ENCODE peak calls at places on chromosomes 6 and 20, in ten cellular contexts. L, S, M, D, O, G, E, H, Z and Q are unnamed samples.

GRCh38 chr20:10357974-10358373 is 76.0 kb downstream of the MKKS start:
- DNase-seq in L (no peak), S (no peak), M (no peak), D (no peak), O (no peak), G (no peak), E (no peak), H (no peak), Z (no peak), Q (peak)

GRCh38 chr20:41141153-41141815 is 3.9 kb downstream of the PLCG1 start:
- DNase-seq in L (no peak), S (peak), M (peak), D (no peak), O (no peak), G (no peak), E (peak), H (peak), Z (no peak), Q (peak)

GRCh38 chr6:34982424-34982852 is 93.4 kb downstream of the ANKS1A start:
- DNase-seq in L (no peak), S (no peak), M (no peak), D (peak), O (no peak), G (peak), E (no peak), H (no peak), Z (no peak), Q (peak)

GRCh38 chr6:10852281-10852965 is 14.1 kb upstream of the MAK start:
- DNase-seq in L (no peak), S (no peak), M (no peak), D (no peak), O (no peak), G (no peak), E (no peak), H (no peak), Z (no peak), Q (no peak)

GRCh38 chr6:127516676-127517273 is 2.4 kb downstream of the MTCL3 start:
- DNase-seq in L (peak), S (no peak), M (peak), D (peak), O (no peak), G (peak), E (peak), H (no peak), Z (no peak), Q (peak)

GRCh38 chr6:37059344-37060194 is 54.1 kb downstream of the FGD2 start:
- DNase-seq in L (no peak), S (peak), M (peak), D (peak), O (peak), G (peak), E (no peak), H (peak), Z (no peak), Q (peak)

GRCh38 chr20:38008233-38008944 is 24.9 kb downstream of the TTI1 start:
- DNase-seq in L (no peak), S (no peak), M (no peak), D (no peak), O (no peak), G (no peak), E (no peak), H (no peak), Z (no peak), Q (no peak)

GRCh38 chr6:3489961-3490621 is 33.2 kb upstream of the SLC22A23 start:
- DNase-seq in L (no peak), S (no peak), M (no peak), D (no peak), O (no peak), G (no peak), E (no peak), H (no peak), Z (no peak), Q (no peak)

GRCh38 chr6:116100419-116101297 is at the start of gene NT5DC1:
- DNase-seq in L (peak), S (peak), M (peak), D (peak), O (peak), G (peak), E (peak), H (peak), Z (peak), Q (peak)

GRCh38 chr6:37809144-37809543 is 10.4 kb upstream of the ZFAND3 start:
- DNase-seq in L (no peak), S (no peak), M (no peak), D (no peak), O (no peak), G (no peak), E (no peak), H (no peak), Z (no peak), Q (peak)

GRCh38 chr20:1417273-1417672 is 24.4 kb upstream of the FKBP1A start:
- DNase-seq in L (no peak), S (no peak), M (no peak), D (no peak), O (no peak), G (no peak), E (no peak), H (no peak), Z (no peak), Q (peak)

GRCh38 chr6:5138995-5139827 is 54.1 kb downstream of the PPP1R3G start:
- DNase-seq in L (no peak), S (no peak), M (no peak), D (no peak), O (no peak), G (no peak), E (no peak), H (no peak), Z (no peak), Q (no peak)

GRCh38 chr20:1685304-1686052 is 27.9 kb upstream of the SIRPG start:
- DNase-seq in L (no peak), S (no peak), M (no peak), D (no peak), O (no peak), G (no peak), E (no peak), H (no peak), Z (no peak), Q (no peak)

GRCh38 chr6:77339926-77340325 is 123.4 kb downstream of the HTR1B start:
- DNase-seq in L (no peak), S (no peak), M (no peak), D (no peak), O (no peak), G (no peak), E (no peak), H (no peak), Z (no peak), Q (no peak)

GRCh38 chr20:59933849-59934585 is 580 bp upstream of the SYCP2 start:
- DNase-seq in L (peak), S (peak), M (peak), D (peak), O (peak), G (peak), E (peak), H (peak), Z (peak), Q (peak)

GRCh38 chr6:130620338-130620781 is 206.8 kb upstream of the SMLR1 start:
- DNase-seq in L (no peak), S (no peak), M (no peak), D (no peak), O (no peak), G (no peak), E (no peak), H (no peak), Z (no peak), Q (peak)

GRCh38 chr20:3521852-3522740 is 51.3 kb downstream of the ATRN start:
- DNase-seq in L (no peak), S (no peak), M (no peak), D (no peak), O (no peak), G (no peak), E (no peak), H (no peak), Z (no peak), Q (no peak)

GRCh38 chr6:110628330-110628729 is 151.9 kb upstream of the SLC22A16 start:
- DNase-seq in L (no peak), S (no peak), M (no peak), D (no peak), O (no peak), G (no peak), E (no peak), H (no peak), Z (no peak), Q (peak)

GRCh38 chr6:37141291-37142046 is 28.5 kb upstream of the PIM1 start:
- DNase-seq in L (no peak), S (no peak), M (no peak), D (no peak), O (no peak), G (peak), E (no peak), H (no peak), Z (no peak), Q (peak)

GRCh38 chr6:43796168-43796567 is 26.2 kb downstream of the VEGFA start:
- DNase-seq in L (no peak), S (no peak), M (no peak), D (no peak), O (no peak), G (no peak), E (no peak), H (no peak), Z (no peak), Q (no peak)

GRCh38 chr6:12417191-12417590 is 127.0 kb downstream of the EDN1 start:
- DNase-seq in L (no peak), S (no peak), M (no peak), D (no peak), O (no peak), G (no peak), E (no peak), H (no peak), Z (no peak), Q (no peak)

GRCh38 chr6:140485740-140486467 is 1111.5 kb upstream of the CITED2 start:
- DNase-seq in L (no peak), S (peak), M (no peak), D (no peak), O (peak), G (peak), E (no peak), H (peak), Z (no peak), Q (peak)

GRCh38 chr6:30091577-30092381 is 16.2 kb upstream of the RNF39 start:
- DNase-seq in L (no peak), S (no peak), M (no peak), D (no peak), O (peak), G (no peak), E (no peak), H (no peak), Z (no peak), Q (peak)

GRCh38 chr6:108966855-108967755 is 118.9 kb downstream of the ARMC2 start:
- DNase-seq in L (no peak), S (peak), M (peak), D (no peak), O (peak), G (no peak), E (no peak), H (no peak), Z (no peak), Q (peak)

GRCh38 chr6:55866110-55866509 is 9.3 kb downstream of the BMP5 start:
- DNase-seq in L (no peak), S (no peak), M (no peak), D (no peak), O (no peak), G (no peak), E (no peak), H (no peak), Z (no peak), Q (no peak)

GRCh38 chr20:25211273-25211672 is 15.8 kb downstream of the ENTPD6 start:
- DNase-seq in L (no peak), S (no peak), M (no peak), D (no peak), O (no peak), G (no peak), E (no peak), H (no peak), Z (no peak), Q (no peak)

GRCh38 chr6:56595490-56596122 is 47.1 kb downstream of the DST start:
- DNase-seq in L (no peak), S (peak), M (peak), D (peak), O (no peak), G (peak), E (peak), H (no peak), Z (no peak), Q (peak)

GRCh38 chr20:62511915-62512610 is 36.3 kb upstream of the GATA5 start:
- DNase-seq in L (no peak), S (no peak), M (no peak), D (no peak), O (peak), G (peak), E (no peak), H (no peak), Z (no peak), Q (no peak)

GRCh38 chr6:126672654-126673053 is 332.7 kb downstream of the CENPW start:
- DNase-seq in L (no peak), S (no peak), M (no peak), D (no peak), O (no peak), G (no peak), E (no peak), H (no peak), Z (no peak), Q (peak)

GRCh38 chr6:120826253-120826652 is 508.0 kb downstream of the TBC1D32 start:
- DNase-seq in L (no peak), S (peak), M (peak), D (no peak), O (no peak), G (no peak), E (no peak), H (no peak), Z (no peak), Q (peak)

GRCh38 chr20:19993937-19994667 is 23.1 kb upstream of the NAA20 start:
- DNase-seq in L (no peak), S (no peak), M (no peak), D (peak), O (no peak), G (no peak), E (no peak), H (no peak), Z (no peak), Q (peak)

GRCh38 chr6:82862543-82862942 is 203.1 kb downstream of the UBE3D start:
- DNase-seq in L (no peak), S (no peak), M (no peak), D (no peak), O (no peak), G (no peak), E (no peak), H (no peak), Z (no peak), Q (peak)

GRCh38 chr6:29696147-29697129 is 15.5 kb upstream of the ZFP57 start:
- DNase-seq in L (no peak), S (no peak), M (no peak), D (no peak), O (no peak), G (peak), E (no peak), H (no peak), Z (no peak), Q (peak)

GRCh38 chr6:113873043-113873667 is 16.0 kb downstream of the MARCKS start:
- DNase-seq in L (no peak), S (peak), M (no peak), D (peak), O (peak), G (no peak), E (no peak), H (peak), Z (no peak), Q (no peak)

GRCh38 chr20:20225325-20225724 is 142.6 kb upstream of the INSM1 start:
- DNase-seq in L (no peak), S (no peak), M (no peak), D (no peak), O (no peak), G (no peak), E (no peak), H (no peak), Z (no peak), Q (no peak)

GRCh38 chr6:117956386-117956785 is 49.3 kb downstream of the SLC35F1 start:
- DNase-seq in L (no peak), S (no peak), M (peak), D (peak), O (no peak), G (peak), E (no peak), H (no peak), Z (no peak), Q (no peak)

GRCh38 chr20:1274485-1275313 is 8.6 kb downstream of the SNPH start:
- DNase-seq in L (no peak), S (no peak), M (no peak), D (no peak), O (no peak), G (no peak), E (no peak), H (no peak), Z (no peak), Q (no peak)

GRCh38 chr20:64181391-64181790 is 17.1 kb downstream of the MYT1 start:
- DNase-seq in L (no peak), S (no peak), M (no peak), D (no peak), O (no peak), G (no peak), E (no peak), H (no peak), Z (no peak), Q (no peak)

GRCh38 chr6:9647599-9647998 is 767.3 kb downstream of the TFAP2A start:
- DNase-seq in L (no peak), S (no peak), M (no peak), D (no peak), O (no peak), G (no peak), E (no peak), H (no peak), Z (no peak), Q (peak)

GRCh38 chr6:38375341-38375740 is 264.4 kb downstream of the BTBD9 start:
- DNase-seq in L (no peak), S (no peak), M (no peak), D (no peak), O (no peak), G (no peak), E (no peak), H (no peak), Z (no peak), Q (no peak)